ENCODE peak calls at places on chromosomes 16 and 17, in eight cellular contexts. K is left ventricle myocardium inferior, F is PC-3, O is uterus, U is heart right ventricle, T is heart left ventricle, M is stomach, H is A673. J is an unnamed sample.

GRCh38 chr16:88807142-88807625 is 3.6 kb downstream of the CDT1 start:
- DNase-seq in K (no peak), F (no peak), O (no peak), U (no peak), T (no peak), M (no peak), H (no peak), J (no peak)

GRCh38 chr17:348012-348411 is 4.6 kb downstream of the RPH3AL start:
- DNase-seq in K (no peak), F (no peak), O (no peak), U (no peak), T (no peak), M (no peak), H (no peak), J (no peak)

GRCh38 chr17:64386412-64387144 is 4.1 kb downstream of the PECAM1 start:
- DNase-seq in K (no peak), F (no peak), O (no peak), U (no peak), T (no peak), M (no peak), H (no peak), J (no peak)

GRCh38 chr17:76085066-76085730 is 6.2 kb downstream of the ZACN start:
- DNase-seq in K (no peak), F (no peak), O (no peak), U (no peak), T (no peak), M (no peak), H (no peak), J (peak; percentile 2)

GRCh38 chr17:40097931-40098845 is 2.2 kb downstream of the NR1D1 start:
- DNase-seq in K (peak; percentile 72), F (peak; percentile 25), O (peak; percentile 77), U (peak; percentile 74), T (peak; percentile 74), M (peak; percentile 85), H (no peak), J (no peak)

GRCh38 chr17:76878568-76878967 is 10.4 kb downstream of the MGAT5B start:
- DNase-seq in K (no peak), F (no peak), O (no peak), U (no peak), T (no peak), M (no peak), H (peak; percentile 36), J (no peak)

GRCh38 chr17:61002316-61002736 is 324.7 kb downstream of the BCAS3 start:
- DNase-seq in K (no peak), F (peak; percentile 81), O (no peak), U (no peak), T (no peak), M (no peak), H (peak; percentile 45), J (peak; percentile 70)

GRCh38 chr16:15810411-15810810 is 46.4 kb downstream of the MYH11 start:
- DNase-seq in K (no peak), F (no peak), O (no peak), U (no peak), T (no peak), M (no peak), H (no peak), J (peak; percentile 25)

GRCh38 chr17:63138713-63139112 is 172.7 kb downstream of the TANC2 start:
- DNase-seq in K (no peak), F (no peak), O (no peak), U (no peak), T (no peak), M (no peak), H (no peak), J (no peak)

GRCh38 chr17:391850-392249 is 39.2 kb upstream of the RPH3AL start:
- DNase-seq in K (no peak), F (no peak), O (no peak), U (no peak), T (no peak), M (no peak), H (no peak), J (no peak)

GRCh38 chr17:62804025-62804424 is 4.1 kb downstream of the MARCHF10 start:
- DNase-seq in K (no peak), F (no peak), O (no peak), U (no peak), T (no peak), M (no peak), H (no peak), J (no peak)

GRCh38 chr17:41777157-41777578 is 9.3 kb downstream of the JUP start:
- DNase-seq in K (peak; percentile 77), F (no peak), O (no peak), U (peak; percentile 79), T (peak; percentile 80), M (peak; percentile 37), H (no peak), J (peak; percentile 80)

GRCh38 chr16:566475-567361 is at the start of gene NHLRC4:
- DNase-seq in K (peak; percentile 83), F (no peak), O (peak; percentile 77), U (peak; percentile 87), T (peak; percentile 86), M (peak; percentile 69), H (peak; percentile 63), J (peak; percentile 65)

GRCh38 chr16:51391798-51392511 is 240.9 kb upstream of the SALL1 start:
- DNase-seq in K (no peak), F (no peak), O (no peak), U (no peak), T (no peak), M (no peak), H (peak; percentile 28), J (no peak)

GRCh38 chr17:14918540-14918939 is 346.6 kb downstream of the PMP22 start:
- DNase-seq in K (no peak), F (no peak), O (no peak), U (no peak), T (no peak), M (no peak), H (no peak), J (no peak)

GRCh38 chr16:12781777-12782176 is 21.9 kb downstream of the CPPED1 start:
- DNase-seq in K (no peak), F (no peak), O (no peak), U (no peak), T (no peak), M (no peak), H (no peak), J (no peak)

GRCh38 chr17:75596320-75597087 is 8.9 kb downstream of the MYO15B start:
- DNase-seq in K (no peak), F (no peak), O (no peak), U (no peak), T (no peak), M (no peak), H (no peak), J (no peak)

GRCh38 chr17:2695961-2696760 is 15.4 kb downstream of the CLUH start:
- DNase-seq in K (no peak), F (no peak), O (peak; percentile 8), U (no peak), T (no peak), M (peak; percentile 16), H (no peak), J (no peak)

GRCh38 chr17:43530303-43531081 is 15.6 kb downstream of the ETV4 start:
- DNase-seq in K (peak; percentile 63), F (no peak), O (peak; percentile 74), U (peak; percentile 84), T (peak; percentile 81), M (peak; percentile 41), H (peak; percentile 90), J (peak; percentile 100)

GRCh38 chr16:86545927-86546637 is 9.0 kb downstream of the MTHFSD start:
- DNase-seq in K (no peak), F (no peak), O (no peak), U (no peak), T (no peak), M (no peak), H (no peak), J (no peak)

GRCh38 chr16:27385398-27385797 is 16.6 kb upstream of the IL21R start:
- DNase-seq in K (no peak), F (no peak), O (no peak), U (no peak), T (no peak), M (no peak), H (no peak), J (no peak)

GRCh38 chr17:78781339-78782304 is at the start of gene CYTH1:
- DNase-seq in K (peak; percentile 63), F (peak; percentile 45), O (peak; percentile 44), U (no peak), T (peak; percentile 49), M (peak; percentile 45), H (peak; percentile 63), J (peak; percentile 69)

GRCh38 chr16:9072806-9073341 is 18.6 kb upstream of the HAPSTR1 start:
- DNase-seq in K (no peak), F (peak; percentile 54), O (no peak), U (no peak), T (no peak), M (no peak), H (no peak), J (no peak)
- H3K27ac ChIP-seq in K (no peak overlapping the region), F (peak overlapping the region; percentile 56), O (no peak overlapping the region), U (no peak overlapping the region), T (no peak overlapping the region), M (peak overlapping the region; percentile 4), H (no peak overlapping the region), J (no peak overlapping the region)

GRCh38 chr16:31479752-31480151 is 3.2 kb upstream of the SLC5A2 start:
- DNase-seq in K (no peak), F (no peak), O (no peak), U (no peak), T (no peak), M (no peak), H (no peak), J (no peak)
- H3K4me1 ChIP-seq in K (peaks cover 18% of the 10 kb centered on the region), F (no peaks in the 10 kb centered on the region), O (no peaks in the 10 kb centered on the region), U (peaks cover 6% of the 10 kb centered on the region), T (no peaks in the 10 kb centered on the region), M (peaks cover 23% of the 10 kb centered on the region), H (no peaks in the 10 kb centered on the region), J (no peaks in the 10 kb centered on the region)

DNA sequence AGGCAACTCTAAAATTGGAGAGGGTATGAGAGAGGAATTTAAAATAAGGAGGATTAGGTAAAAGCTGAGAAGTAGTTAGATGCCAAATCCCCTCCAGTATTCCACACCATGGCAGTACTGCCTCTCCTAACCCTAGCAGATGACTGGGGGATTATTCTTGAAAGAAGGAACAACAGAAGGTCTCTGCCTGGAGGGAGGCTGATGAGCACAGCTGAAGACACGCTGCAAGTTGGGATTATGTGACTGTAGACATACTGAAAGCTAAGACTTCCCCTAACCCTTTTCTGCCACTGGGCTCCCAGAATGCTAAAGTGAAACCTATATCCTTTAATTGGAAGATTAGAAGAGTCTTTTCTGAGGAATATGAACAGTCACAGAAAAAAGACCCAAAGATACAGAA is 27.7 kb upstream of the SLC46A1 start:
- DNase-seq in K (no peak), F (no peak), O (no peak), U (no peak), T (no peak), M (no peak), H (no peak), J (no peak)
- H3K4me3 ChIP-seq in K (no peak overlapping the region), F (no peak overlapping the region), O (no peak overlapping the region), U (no peak overlapping the region), T (no peak overlapping the region), M (no peak overlapping the region), H (no peak overlapping the region), J (no peak overlapping the region)

DNA sequence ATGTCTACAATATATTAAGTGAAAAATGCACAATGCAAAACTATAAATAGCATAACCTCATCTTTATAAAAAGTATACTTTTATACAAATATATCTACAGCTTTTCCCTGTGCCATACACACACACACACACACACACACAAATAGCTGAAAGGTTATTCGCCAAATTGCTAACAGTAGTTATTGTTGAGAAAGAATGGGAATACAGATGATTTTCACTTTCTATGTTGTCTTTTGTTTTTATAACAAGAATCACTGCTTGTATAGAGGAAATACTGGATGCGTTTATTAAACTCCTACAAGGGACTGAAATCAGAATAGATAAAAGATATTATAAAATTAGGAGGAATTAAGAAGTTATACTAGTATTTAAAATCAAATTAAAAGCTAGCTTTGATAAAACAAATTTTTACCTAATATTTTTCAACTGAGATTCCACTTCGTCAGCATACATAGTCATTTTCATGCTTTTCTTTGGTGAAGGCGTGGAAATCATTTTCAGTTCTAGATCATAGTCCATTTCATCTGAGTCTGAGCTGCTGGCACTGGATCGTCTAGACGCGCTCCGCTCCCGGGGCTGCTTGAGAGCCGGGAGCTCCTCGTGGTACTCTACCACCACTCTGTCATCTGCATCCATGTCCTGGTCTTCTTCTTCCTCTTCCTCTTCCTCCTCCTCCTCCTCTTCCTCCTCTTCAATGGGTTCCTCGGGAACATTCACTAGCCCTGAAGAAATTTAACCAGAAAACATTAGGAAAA is 17.0 kb upstream of the ITGAE start:
- DNase-seq in K (no peak), F (no peak), O (no peak), U (no peak), T (no peak), M (no peak), H (no peak), J (no peak)
- H3K27ac ChIP-seq in K (peak overlapping the region; percentile 46), F (peak overlapping the region; percentile 26), O (no peak overlapping the region), U (no peak overlapping the region), T (no peak overlapping the region), M (no peak overlapping the region), H (no peak overlapping the region), J (no peak overlapping the region)

J was measured in SJCRH30.